ENCODE peak calls at places on chromosomes 12 and 14, in seven cellular contexts. One of them, this sample, is unnamed.

GRCh38 chr14:52711666-52712065 is 4.7 kb downstream of the PSMC6 start:
- DNase-seq in heart right ventricle: no peak
- DNase-seq in heart left ventricle: no peak
- DNase-seq in tibial nerve: no peak
- DNase-seq in pancreas: no peak
- DNase-seq in astrocyte: peak; percentile 67
- DNase-seq in coronary artery: no peak
- DNase-seq in this sample: no peak

GRCh38 chr12:117282490-117282889 is 78.9 kb downstream of the NOS1 start:
- DNase-seq in heart left ventricle: no peak
- DNase-seq in astrocyte: no peak
- DNase-seq in pancreas: no peak
- DNase-seq in heart right ventricle: no peak
- DNase-seq in coronary artery: no peak
- DNase-seq in tibial nerve: no peak
- DNase-seq in this sample: no peak

GRCh38 chr12:76266797-76267196 is 81.4 kb downstream of the BBS10 start:
- DNase-seq in coronary artery: no peak
- DNase-seq in astrocyte: peak; percentile 91
- DNase-seq in tibial nerve: peak; percentile 74
- DNase-seq in pancreas: no peak
- DNase-seq in heart left ventricle: peak; percentile 70
- DNase-seq in heart right ventricle: no peak
- DNase-seq in this sample: no peak

GRCh38 chr14:31842905-31843304 is 234.2 kb upstream of the ARHGAP5 start:
- DNase-seq in heart left ventricle: no peak
- DNase-seq in coronary artery: no peak
- DNase-seq in astrocyte: peak; percentile 14
- DNase-seq in tibial nerve: no peak
- DNase-seq in pancreas: no peak
- DNase-seq in heart right ventricle: no peak
- DNase-seq in this sample: no peak

GRCh38 chr12:89469361-89469760 is 55.2 kb downstream of the GALNT4 start:
- DNase-seq in heart right ventricle: no peak
- DNase-seq in tibial nerve: no peak
- DNase-seq in coronary artery: no peak
- DNase-seq in heart left ventricle: no peak
- DNase-seq in pancreas: no peak
- DNase-seq in astrocyte: peak; percentile 61
- DNase-seq in this sample: no peak

GRCh38 chr12:990308-990648 is 745 bp upstream of the ERC1 start:
- DNase-seq in tibial nerve: peak; percentile 30
- DNase-seq in coronary artery: no peak
- DNase-seq in pancreas: peak; percentile 74
- DNase-seq in heart left ventricle: peak; percentile 78
- DNase-seq in heart right ventricle: peak; percentile 71
- DNase-seq in astrocyte: peak; percentile 62
- DNase-seq in this sample: no peak

GRCh38 chr12:14937689-14938088 is 648 bp downstream of the ERP27 start:
- DNase-seq in heart left ventricle: no peak
- DNase-seq in pancreas: no peak
- DNase-seq in tibial nerve: no peak
- DNase-seq in heart right ventricle: no peak
- DNase-seq in coronary artery: no peak
- DNase-seq in astrocyte: no peak
- DNase-seq in this sample: no peak

GRCh38 chr12:52585951-52586350 is 12.3 kb upstream of the KRT74 start:
- DNase-seq in tibial nerve: no peak
- DNase-seq in coronary artery: peak; percentile 47
- DNase-seq in heart right ventricle: no peak
- DNase-seq in heart left ventricle: no peak
- DNase-seq in astrocyte: no peak
- DNase-seq in pancreas: no peak
- DNase-seq in this sample: no peak

GRCh38 chr14:104784218-104784568 is 11.4 kb downstream of the AKT1 start:
- DNase-seq in pancreas: peak; percentile 36
- DNase-seq in coronary artery: no peak
- DNase-seq in heart right ventricle: no peak
- DNase-seq in heart left ventricle: no peak
- DNase-seq in tibial nerve: no peak
- DNase-seq in astrocyte: no peak
- DNase-seq in this sample: no peak

GRCh38 chr12:108166505-108166904 is 37.4 kb downstream of the WSCD2 start:
- DNase-seq in heart right ventricle: no peak
- DNase-seq in pancreas: no peak
- DNase-seq in tibial nerve: no peak
- DNase-seq in coronary artery: no peak
- DNase-seq in heart left ventricle: no peak
- DNase-seq in astrocyte: no peak
- DNase-seq in this sample: no peak

DNA sequence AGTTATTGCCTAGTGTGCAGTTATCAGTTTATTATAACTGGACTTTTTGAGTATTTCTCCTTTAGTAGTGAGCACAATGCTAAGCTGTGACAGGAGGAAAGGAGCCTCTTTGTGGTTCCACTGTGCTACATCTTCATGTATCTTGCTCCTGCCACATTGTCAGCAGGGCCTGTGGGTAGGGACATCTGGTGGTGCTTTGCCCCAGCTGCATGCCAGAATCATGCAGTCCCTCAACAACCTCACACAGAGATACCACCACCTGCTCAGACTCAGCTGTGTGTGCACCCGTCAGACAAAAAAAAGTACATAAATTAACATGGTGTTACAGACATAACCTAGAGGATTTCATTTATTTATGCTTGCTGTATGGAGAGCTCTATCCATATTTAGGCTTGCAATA is 51.1 kb downstream of the MIS18BP1 start:
- DNase-seq in coronary artery: no peak
- DNase-seq in tibial nerve: no peak
- DNase-seq in heart left ventricle: no peak
- DNase-seq in astrocyte: peak; percentile 27
- DNase-seq in pancreas: no peak
- DNase-seq in heart right ventricle: no peak
- DNase-seq in this sample: no peak
- TF ChIP-seq CTCF in coronary artery: no peak
- TF ChIP-seq CTCF in tibial nerve: no peak
- TF ChIP-seq CTCF in heart left ventricle: peak; percentile 11
- TF ChIP-seq CTCF in astrocyte: no peak
- TF ChIP-seq CTCF in pancreas: no peak
- TF ChIP-seq CTCF in heart right ventricle: peak; percentile 15
- TF ChIP-seq CTCF in this sample: peak; percentile 22

DNA sequence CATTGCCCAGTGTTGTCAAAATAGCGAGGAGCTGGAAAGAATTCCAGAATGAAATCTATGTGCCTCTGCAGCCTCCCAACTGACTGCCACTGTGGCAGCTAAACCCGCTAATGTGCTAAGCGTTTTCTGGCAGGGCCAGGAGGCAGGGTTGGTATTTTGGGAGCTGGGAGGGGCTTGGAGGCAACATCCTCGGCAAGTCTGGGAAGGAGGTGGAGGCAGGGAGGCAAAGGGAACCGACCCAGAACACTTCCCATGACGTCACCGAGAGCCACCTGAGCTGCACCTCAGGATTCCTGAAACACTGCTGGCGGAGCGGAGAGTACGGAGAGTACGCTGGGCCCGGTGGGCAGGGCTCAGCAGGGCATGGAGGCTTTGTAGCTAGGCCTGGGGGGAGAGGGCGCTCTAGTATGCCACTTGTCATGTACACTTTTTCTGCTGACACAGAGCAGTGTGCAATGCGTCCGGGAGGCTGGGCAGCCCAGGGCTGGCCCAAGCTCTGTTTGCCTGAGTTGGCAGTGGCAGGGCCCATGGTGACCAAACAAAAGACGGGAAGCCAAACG is 81.5 kb downstream of the DPF3 start:
- DNase-seq in astrocyte: no peak
- DNase-seq in pancreas: no peak
- DNase-seq in heart right ventricle: peak; percentile 72
- DNase-seq in heart left ventricle: peak; percentile 89
- DNase-seq in coronary artery: peak; percentile 88
- DNase-seq in tibial nerve: no peak
- DNase-seq in this sample: no peak
- H3K4me3 ChIP-seq in astrocyte: no peak overlapping the region
- H3K4me3 ChIP-seq in pancreas: no peak overlapping the region
- H3K4me3 ChIP-seq in heart right ventricle: no peak overlapping the region
- H3K4me3 ChIP-seq in heart left ventricle: no peak overlapping the region
- H3K4me3 ChIP-seq in coronary artery: peak overlapping the region; percentile 56
- H3K4me3 ChIP-seq in tibial nerve: no peak overlapping the region
- H3K4me3 ChIP-seq in this sample: no peak overlapping the region

GRCh38 chr14:63855272-63855671 is 2.5 kb downstream of the SYNE2 start:
- DNase-seq in pancreas: no peak
- DNase-seq in astrocyte: no peak
- DNase-seq in heart left ventricle: peak; percentile 22
- DNase-seq in heart right ventricle: no peak
- DNase-seq in tibial nerve: no peak
- DNase-seq in coronary artery: no peak
- DNase-seq in this sample: no peak

GRCh38 chr14:63853831-63854293 is 1.1 kb downstream of the SYNE2 start:
- DNase-seq in pancreas: peak; percentile 38
- DNase-seq in coronary artery: peak; percentile 76
- DNase-seq in heart right ventricle: peak; percentile 41
- DNase-seq in astrocyte: peak; percentile 38
- DNase-seq in heart left ventricle: peak; percentile 59
- DNase-seq in tibial nerve: peak; percentile 52
- DNase-seq in this sample: no peak

GRCh38 chr14:63852271-63852816 is 460 bp upstream of the SYNE2 start:
- DNase-seq in tibial nerve: no peak
- DNase-seq in astrocyte: peak; percentile 24
- DNase-seq in coronary artery: no peak
- DNase-seq in heart left ventricle: no peak
- DNase-seq in pancreas: no peak
- DNase-seq in heart right ventricle: no peak
- DNase-seq in this sample: no peak

GRCh38 chr14:63854330-63854729 is 1.5 kb downstream of the SYNE2 start:
- DNase-seq in heart left ventricle: no peak
- DNase-seq in astrocyte: no peak
- DNase-seq in coronary artery: no peak
- DNase-seq in heart right ventricle: no peak
- DNase-seq in pancreas: no peak
- DNase-seq in tibial nerve: no peak
- DNase-seq in this sample: no peak

DNA sequence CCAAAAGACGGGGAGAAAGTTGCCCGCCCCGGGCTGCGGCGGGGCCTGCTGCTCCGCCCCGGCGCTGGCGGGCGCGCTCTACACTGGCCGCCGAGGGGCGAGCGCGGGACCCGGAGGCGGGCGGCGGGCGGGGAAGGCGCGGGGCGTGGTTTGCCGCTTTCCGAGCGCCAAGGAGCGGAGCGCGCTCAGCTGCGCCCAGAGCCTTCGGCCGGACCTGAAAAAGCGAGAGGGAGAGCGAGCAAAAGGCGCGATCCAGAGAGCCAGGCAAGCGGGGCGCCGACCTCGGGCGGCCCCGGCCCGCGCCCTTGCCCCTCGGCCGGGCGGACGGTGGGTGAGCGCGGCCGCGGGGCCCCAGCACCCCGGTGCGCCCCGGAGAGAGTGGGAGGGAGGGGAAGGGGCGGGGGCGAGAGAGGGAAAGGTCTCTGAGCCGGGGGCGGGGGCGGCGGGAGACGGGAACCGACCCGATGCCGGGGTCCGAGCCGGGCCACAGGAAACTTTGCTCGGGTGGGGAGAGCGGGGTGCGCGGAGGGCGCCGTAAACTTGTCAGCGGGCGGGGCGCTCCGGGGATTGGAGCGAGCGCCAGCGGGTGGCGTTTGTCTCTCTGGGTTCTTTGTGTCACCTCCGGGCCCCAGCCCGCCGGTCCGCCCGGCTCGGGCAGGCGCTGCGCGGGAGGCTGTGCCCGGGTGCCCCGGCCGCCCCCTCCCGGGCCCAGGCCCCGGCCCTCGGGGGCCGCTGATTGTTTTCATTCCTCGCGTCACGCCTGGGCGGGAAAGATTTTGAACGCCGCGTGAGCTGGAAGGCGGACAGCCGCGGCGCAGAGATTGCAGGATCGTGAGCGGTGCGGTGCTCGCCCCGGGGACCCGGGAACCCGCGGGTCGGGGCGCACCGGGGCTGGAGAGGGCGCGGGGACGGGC is at the start of gene SYNE2:
- DNase-seq in tibial nerve: peak; percentile 57
- DNase-seq in heart right ventricle: peak; percentile 84
- DNase-seq in astrocyte: peak; percentile 55
- DNase-seq in heart left ventricle: peak; percentile 83
- DNase-seq in pancreas: peak; percentile 84
- DNase-seq in coronary artery: peak; percentile 80
- DNase-seq in this sample: no peak
- TF ChIP-seq CTCF in tibial nerve: peak; percentile 53
- TF ChIP-seq CTCF in heart right ventricle: peak; percentile 48
- TF ChIP-seq CTCF in astrocyte: no peak
- TF ChIP-seq CTCF in heart left ventricle: peak; percentile 59
- TF ChIP-seq CTCF in pancreas: no peak
- TF ChIP-seq CTCF in coronary artery: no peak
- TF ChIP-seq CTCF in this sample: peak; percentile 13

GRCh38 chr12:53984901-53985357 is at the start of gene HOXC10:
- DNase-seq in coronary artery: no peak
- DNase-seq in heart left ventricle: peak; percentile 80
- DNase-seq in astrocyte: peak; percentile 26
- DNase-seq in tibial nerve: peak; percentile 95
- DNase-seq in heart right ventricle: peak; percentile 68
- DNase-seq in pancreas: peak; percentile 87
- DNase-seq in this sample: no peak

GRCh38 chr12:53987748-53988147 is 2.8 kb downstream of the HOXC10 start:
- DNase-seq in heart right ventricle: no peak
- DNase-seq in heart left ventricle: no peak
- DNase-seq in astrocyte: no peak
- DNase-seq in tibial nerve: no peak
- DNase-seq in coronary artery: no peak
- DNase-seq in pancreas: no peak
- DNase-seq in this sample: no peak

GRCh38 chr12:53985358-53985899 is 483 bp downstream of the HOXC10 start:
- DNase-seq in tibial nerve: no peak
- DNase-seq in coronary artery: no peak
- DNase-seq in astrocyte: no peak
- DNase-seq in heart left ventricle: peak; percentile 9
- DNase-seq in pancreas: no peak
- DNase-seq in heart right ventricle: no peak
- DNase-seq in this sample: no peak

GRCh38 chr12:53986686-53987180 is 1.8 kb downstream of the HOXC10 start:
- DNase-seq in tibial nerve: no peak
- DNase-seq in heart left ventricle: no peak
- DNase-seq in astrocyte: no peak
- DNase-seq in heart right ventricle: no peak
- DNase-seq in coronary artery: no peak
- DNase-seq in pancreas: no peak
- DNase-seq in this sample: no peak

DNA sequence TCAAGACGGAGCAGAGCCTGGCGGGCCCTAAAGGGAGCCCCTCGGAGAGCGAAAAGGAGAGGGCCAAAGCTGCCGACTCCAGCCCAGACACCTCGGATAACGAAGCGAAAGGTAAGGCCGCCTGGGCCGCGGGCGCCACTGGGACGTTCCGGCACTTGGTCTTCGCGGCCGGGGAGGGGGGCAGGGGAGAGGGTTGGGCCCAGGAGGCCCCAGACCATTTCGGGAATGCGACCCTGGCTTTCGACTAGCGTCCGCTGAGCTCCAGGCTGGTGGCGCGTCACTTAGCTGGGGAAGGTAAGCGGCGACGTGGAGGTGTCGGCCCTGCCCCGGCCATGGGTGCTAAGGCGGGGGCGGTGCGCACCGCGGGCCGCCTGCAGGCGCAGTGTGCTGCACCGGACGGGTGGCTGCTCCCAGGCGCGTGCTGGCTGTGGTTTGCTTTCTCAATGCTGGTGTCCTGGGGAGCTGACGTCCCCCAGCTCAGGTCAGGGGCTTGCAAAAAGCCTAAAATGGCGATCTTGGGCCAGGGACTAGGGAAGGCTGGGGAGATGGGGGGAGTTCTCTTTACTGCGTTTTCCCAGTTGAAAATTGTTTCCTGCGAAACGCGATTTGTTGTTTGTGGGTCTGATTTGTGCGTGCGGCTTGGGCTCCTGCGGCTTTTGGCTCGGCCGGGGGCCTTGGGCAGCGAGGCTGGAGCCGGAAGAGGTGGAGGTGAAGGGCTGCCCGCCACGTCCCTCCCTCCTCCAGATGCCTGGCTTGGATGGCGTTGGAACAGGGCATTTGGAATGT is 1.1 kb downstream of the HOXC10 start:
- DNase-seq in heart right ventricle: no peak
- DNase-seq in heart left ventricle: peak; percentile 19
- DNase-seq in pancreas: no peak
- DNase-seq in astrocyte: no peak
- DNase-seq in coronary artery: no peak
- DNase-seq in tibial nerve: no peak
- DNase-seq in this sample: no peak
- H3K4me3 ChIP-seq in heart right ventricle: no peak overlapping the region
- H3K4me3 ChIP-seq in heart left ventricle: no peak overlapping the region
- H3K4me3 ChIP-seq in pancreas: no peak overlapping the region
- H3K4me3 ChIP-seq in astrocyte: no peak overlapping the region
- H3K4me3 ChIP-seq in coronary artery: peak overlapping the region; percentile 50
- H3K4me3 ChIP-seq in tibial nerve: peak overlapping the region; percentile 48
- H3K4me3 ChIP-seq in this sample: no peak overlapping the region

This sample was measured in GM12864.